ENCODE peak calls at places on chromosome 16, in five cellular contexts. Q is left ventricle myocardium inferior, N is K562, H is BJ, K is heart left ventricle. R is an unnamed sample.

GRCh38 chr16:16907089-16907488 is 528.1 kb downstream of the NPIPA7 start:
- DNase-seq in Q (no peak), N (no peak), H (no peak), K (no peak), R (no peak)

GRCh38 chr16:86052115-86052670 is 153.2 kb downstream of the IRF8 start:
- DNase-seq in Q (no peak), N (no peak), H (no peak), K (no peak), R (no peak)

GRCh38 chr16:22206847-22207714 is 1.0 kb downstream of the EEF2K start:
- DNase-seq in Q (peak), N (peak), H (no peak), K (peak), R (no peak)

GRCh38 chr16:69644790-69645189 is 79.0 kb downstream of the NFAT5 start:
- DNase-seq in Q (no peak), N (no peak), H (no peak), K (no peak), R (no peak)

GRCh38 chr16:2178321-2179106 is 17.9 kb downstream of the CASKIN1 start:
- DNase-seq in Q (no peak), N (peak), H (no peak), K (no peak), R (no peak)

GRCh38 chr16:24198807-24199533 is 57.2 kb upstream of the CACNG3 start:
- DNase-seq in Q (no peak), N (no peak), H (no peak), K (no peak), R (no peak)

GRCh38 chr16:11836653-11837244 is 14.6 kb downstream of the RSL1D1 start:
- DNase-seq in Q (no peak), N (no peak), H (peak), K (no peak), R (no peak)

GRCh38 chr16:87681990-87682570 is 79.8 kb downstream of the JPH3 start:
- DNase-seq in Q (no peak), N (peak), H (peak), K (no peak), R (peak)

GRCh38 chr16:81491522-81492188 is 47.0 kb downstream of the CMIP start:
- DNase-seq in Q (no peak), N (no peak), H (peak), K (no peak), R (no peak)

GRCh38 chr16:89256651-89257254 is 39.2 kb downstream of the ZNF778 start:
- DNase-seq in Q (peak), N (no peak), H (no peak), K (no peak), R (no peak)

GRCh38 chr16:47887496-47887895 is 268.3 kb downstream of the ABCC12 start:
- DNase-seq in Q (no peak), N (no peak), H (no peak), K (no peak), R (peak)

GRCh38 chr16:22787456-22788189 is 26.3 kb upstream of the HS3ST2 start:
- DNase-seq in Q (no peak), N (no peak), H (peak), K (no peak), R (peak)

GRCh38 chr16:12337776-12338655 is 361.5 kb downstream of the SNX29 start:
- DNase-seq in Q (no peak), N (no peak), H (no peak), K (no peak), R (no peak)

GRCh38 chr16:82231021-82231787 is 61.2 kb upstream of the MPHOSPH6 start:
- DNase-seq in Q (no peak), N (no peak), H (no peak), K (no peak), R (no peak)

GRCh38 chr16:10619271-10619849 is 39.0 kb upstream of the EMP2 start:
- DNase-seq in Q (peak), N (peak), H (no peak), K (peak), R (no peak)

GRCh38 chr16:8426569-8426968 is 163.7 kb downstream of the TMEM114 start:
- DNase-seq in Q (no peak), N (no peak), H (no peak), K (no peak), R (no peak)

GRCh38 chr16:14600164-14600563 is 29.9 kb downstream of the PARN start:
- DNase-seq in Q (no peak), N (peak), H (no peak), K (no peak), R (no peak)

GRCh38 chr16:86016201-86016965 is 117.4 kb downstream of the IRF8 start:
- DNase-seq in Q (no peak), N (peak), H (no peak), K (peak), R (peak)

GRCh38 chr16:9934723-9935508 is 247.3 kb downstream of the GRIN2A start:
- DNase-seq in Q (peak), N (no peak), H (no peak), K (peak), R (no peak)

GRCh38 chr16:49701867-49702494 is 153.9 kb downstream of the ZNF423 start:
- DNase-seq in Q (peak), N (no peak), H (no peak), K (peak), R (no peak)

DNA sequence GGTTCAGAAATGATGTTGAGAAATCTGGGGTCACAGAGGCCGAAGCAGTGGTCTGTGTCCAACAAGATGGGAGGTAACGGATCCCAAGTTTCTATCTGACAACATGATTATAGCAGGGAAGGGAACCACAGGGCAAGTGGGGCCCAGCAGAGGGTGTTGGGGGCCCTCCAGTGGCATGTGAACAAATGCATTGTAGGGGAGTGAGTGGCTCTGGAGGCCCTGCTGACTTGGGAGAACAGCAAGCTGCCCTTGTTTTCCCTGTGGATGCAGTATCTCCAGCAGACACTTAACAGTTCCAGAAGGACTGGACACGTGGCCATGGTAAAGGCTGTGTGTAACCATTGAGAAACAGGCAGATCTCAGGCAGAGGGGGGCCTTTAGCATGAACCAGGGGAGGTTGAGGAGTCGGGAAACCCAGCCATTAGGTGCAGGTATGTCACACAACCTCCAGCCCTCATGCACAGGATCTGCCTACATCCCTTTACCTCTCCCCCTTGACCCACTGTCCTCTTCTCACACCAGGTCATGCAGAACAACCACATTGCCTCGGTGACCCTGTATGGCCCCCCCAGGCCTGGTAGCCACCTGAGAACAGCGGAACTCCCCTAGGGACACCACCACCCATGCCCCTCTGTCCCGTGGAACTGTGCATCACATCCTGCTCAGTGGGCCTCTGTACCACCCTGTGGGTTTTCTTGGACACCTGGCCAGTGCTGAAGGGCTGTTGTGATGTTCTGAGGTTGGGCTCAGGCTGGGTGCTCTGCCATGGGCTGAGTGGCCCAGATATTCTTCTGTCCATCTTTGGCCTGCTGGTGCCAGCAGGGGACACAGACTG is 4.1 kb downstream of the B3GNT9 start:
- DNase-seq in Q (no peak), N (no peak), H (no peak), K (no peak), R (no peak)
- TF ChIP-seq CTCF in Q (no peak), N (no peak), H (no peak), K (no peak), R (no peak)

GRCh38 chr16:77548766-77549165 is 113.9 kb upstream of the ADAMTS18 start:
- DNase-seq in Q (no peak), N (no peak), H (no peak), K (no peak), R (no peak)
- TF ChIP-seq CTCF in Q (no peak), N (no peak), H (no peak), K (no peak), R (no peak)

GRCh38 chr16:83538707-83539106 is 269.1 kb upstream of the HSBP1 start:
- DNase-seq in Q (no peak), N (no peak), H (no peak), K (no peak), R (no peak)

GRCh38 chr16:83539736-83540490 is 267.9 kb upstream of the HSBP1 start:
- DNase-seq in Q (no peak), N (no peak), H (no peak), K (no peak), R (no peak)

DNA sequence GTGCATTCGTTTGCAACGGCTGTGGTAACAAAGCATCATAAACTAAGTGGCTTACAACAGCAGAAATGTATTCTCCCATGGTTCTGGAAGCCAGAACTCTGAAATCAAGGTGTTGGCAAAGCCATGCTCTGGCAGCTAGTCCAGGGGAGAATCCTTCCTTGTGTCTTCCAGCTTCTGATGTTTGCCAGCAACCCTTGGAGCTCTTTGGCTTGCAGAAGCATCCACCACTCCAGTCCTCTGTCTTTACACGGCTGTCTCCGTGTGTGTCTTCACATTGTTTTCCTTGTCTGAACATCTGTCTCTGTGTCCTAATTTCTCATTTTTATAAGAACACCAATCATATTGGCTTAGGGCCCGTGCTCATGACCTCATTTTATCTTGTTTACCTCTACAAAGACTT is 265.3 kb upstream of the HSBP1 start:
- DNase-seq in Q (no peak), N (no peak), H (no peak), K (no peak), R (no peak)
- TF ChIP-seq CTCF in Q (no peak), N (no peak), H (no peak), K (no peak), R (no peak)

GRCh38 chr16:58494981-58495860 is 4.7 kb upstream of the NDRG4 start:
- DNase-seq in Q (peak), N (peak), H (peak), K (peak), R (peak)
- TF ChIP-seq CTCF in Q (peak), N (peak), H (peak), K (peak), R (peak)

GRCh38 chr16:67935096-67935401 is 1.6 kb downstream of the PSMB10 start:
- DNase-seq in Q (no peak), N (no peak), H (no peak), K (no peak), R (no peak)
- TF ChIP-seq CTCF in Q (no peak), N (no peak), H (no peak), K (no peak), R (no peak)

DNA sequence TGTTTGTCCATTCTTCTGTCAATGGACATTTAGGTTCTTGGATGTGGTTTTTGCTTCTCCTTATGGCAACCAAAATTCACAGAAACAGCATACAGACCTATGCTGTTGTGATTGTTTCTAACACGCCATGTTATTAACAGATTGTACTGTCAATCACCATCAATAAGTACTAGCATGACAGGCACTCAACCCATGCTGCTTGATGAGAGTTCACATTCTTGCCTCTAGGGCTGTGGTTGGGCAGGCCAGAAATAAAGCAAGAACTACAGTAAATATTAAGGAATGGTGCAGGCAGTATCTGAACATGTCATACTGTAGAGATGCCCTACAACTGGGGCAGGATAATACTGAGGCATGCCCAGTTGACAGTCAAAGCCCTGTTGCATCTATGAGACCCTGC is 171.2 kb upstream of the ZFHX3 start:
- DNase-seq in Q (no peak), N (no peak), H (no peak), K (no peak), R (no peak)
- TF ChIP-seq CTCF in Q (no peak), N (no peak), H (peak), K (no peak), R (peak)

GRCh38 chr16:75109732-75110243 is 6.8 kb downstream of the LDHD start:
- DNase-seq in Q (peak), N (no peak), H (no peak), K (peak), R (no peak)
- TF ChIP-seq CTCF in Q (no peak), N (no peak), H (no peak), K (no peak), R (no peak)